ENCODE peak calls at places on chromosomes 5 and 9, in six cellular contexts. B is IMR-90, V is mesenchymal stem cell, H is mesendoderm, S is H1, F is H9. O is an unnamed sample. For H3K4me1, the result is how much of the 10 kb centered on the place peaks cover.

GRCh38 chr9:73050887-73051550 is 98.2 kb upstream of the ALDH1A1 start:
- DNase-seq in F (peak), V (peak), H (peak), S (no peak), B (no peak), O (peak)

GRCh38 chr5:95358858-95359257 is 32.3 kb upstream of the FAM81B start:
- DNase-seq in V (no peak), B (no peak), F (no peak), S (no peak), H (no peak), O (no peak)

GRCh38 chr5:14036947-14037346 is 92.5 kb upstream of the DNAH5 start:
- DNase-seq in V (peak), B (peak), S (no peak), F (no peak), H (peak), O (no peak)

GRCh38 chr9:21974542-21975409 is 19.4 kb downstream of the CDKN2A start:
- DNase-seq in S (peak), F (peak), B (peak), H (peak), V (peak), O (peak)

GRCh38 chr5:155260798-155261197 is 247.2 kb downstream of the KIF4B start:
- DNase-seq in H (peak), F (peak), S (peak), V (no peak), B (no peak), O (peak)

GRCh38 chr9:107214915-107215314 is 68.2 kb upstream of the RAD23B start:
- DNase-seq in S (no peak), B (peak), H (no peak), F (no peak), V (no peak), O (no peak)

GRCh38 chr9:92100237-92100911 is 14.8 kb downstream of the SPTLC1 start:
- DNase-seq in V (peak), B (peak), H (peak), F (no peak), S (no peak), O (no peak)

GRCh38 chr9:87180361-87180760 is 233.1 kb upstream of the GAS1 start:
- DNase-seq in B (no peak), H (no peak), V (no peak), S (no peak), F (no peak), O (no peak)

GRCh38 chr5:10460252-10460906 is 18.7 kb downstream of the ROPN1L start:
- DNase-seq in F (no peak), H (no peak), S (no peak), V (no peak), B (no peak), O (no peak)

GRCh38 chr9:21828853-21829405 is 26.5 kb downstream of the MTAP start:
- DNase-seq in S (no peak), V (no peak), F (no peak), B (no peak), H (no peak), O (no peak)

GRCh38 chr5:148179234-148179824 is 11.0 kb downstream of the SPINK14 start:
- DNase-seq in F (no peak), B (peak), H (peak), S (no peak), V (peak), O (peak)

GRCh38 chr5:178349147-178349527 is 116.5 kb upstream of the PHYKPL start:
- DNase-seq in V (no peak), F (no peak), H (no peak), S (no peak), B (no peak), O (no peak)

GRCh38 chr5:179731791-179732411 is 721 bp upstream of the MAML1 start:
- DNase-seq in S (peak), F (peak), H (no peak), B (peak), V (peak), O (no peak)

GRCh38 chr5:84191296-84191695 is 193.4 kb downstream of the EDIL3 start:
- DNase-seq in B (peak), H (peak), S (no peak), F (no peak), V (peak), O (no peak)

GRCh38 chr9:98229090-98229395 is 26.4 kb downstream of the TBC1D2 start:
- DNase-seq in S (no peak), H (no peak), F (no peak), B (no peak), V (no peak), O (no peak)

GRCh38 chr9:98230789-98231188 is 24.7 kb downstream of the TBC1D2 start:
- DNase-seq in B (no peak), H (no peak), V (no peak), S (no peak), F (no peak), O (no peak)

GRCh38 chr9:98228392-98229089 is 26.9 kb downstream of the TBC1D2 start:
- DNase-seq in B (no peak), S (no peak), V (no peak), H (no peak), F (no peak), O (no peak)

GRCh38 chr9:98230354-98230753 is 25.1 kb downstream of the TBC1D2 start:
- DNase-seq in F (no peak), S (no peak), V (no peak), B (no peak), H (no peak), O (no peak)

DNA sequence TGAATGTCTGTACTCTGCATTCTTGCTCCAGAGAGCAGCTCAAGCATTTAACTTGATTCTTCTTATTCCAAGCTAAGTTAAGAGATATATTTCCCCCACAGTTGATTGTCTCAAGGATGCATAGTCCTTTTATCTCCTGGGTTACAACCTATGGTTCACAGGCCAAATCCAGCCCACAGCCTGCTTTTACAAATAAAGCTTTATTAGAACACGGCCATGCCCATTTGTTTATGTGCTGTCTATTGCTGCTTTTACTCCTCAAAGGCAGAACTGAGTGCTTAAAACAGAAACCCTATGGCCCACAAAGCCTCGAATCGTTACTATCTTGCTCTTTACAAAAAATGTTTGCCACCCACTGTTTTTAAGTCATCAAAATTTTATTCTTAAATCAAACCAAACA is 25.8 kb downstream of the TBC1D2 start:
- DNase-seq in H (no peak), F (no peak), V (no peak), B (no peak), S (no peak), O (no peak)
- H3K4me1 ChIP-seq in H (under half), F (under half), V (under half), B (under half), S (under half), O (under half)

GRCh38 chr9:36306481-36307306 is 48.4 kb upstream of the GNE start:
- DNase-seq in B (peak), V (no peak), H (peak), F (no peak), S (no peak), O (no peak)
- H3K27ac ChIP-seq in B (no peak), V (no peak), H (no peak), F (no peak), S (no peak), O (no peak)

DNA sequence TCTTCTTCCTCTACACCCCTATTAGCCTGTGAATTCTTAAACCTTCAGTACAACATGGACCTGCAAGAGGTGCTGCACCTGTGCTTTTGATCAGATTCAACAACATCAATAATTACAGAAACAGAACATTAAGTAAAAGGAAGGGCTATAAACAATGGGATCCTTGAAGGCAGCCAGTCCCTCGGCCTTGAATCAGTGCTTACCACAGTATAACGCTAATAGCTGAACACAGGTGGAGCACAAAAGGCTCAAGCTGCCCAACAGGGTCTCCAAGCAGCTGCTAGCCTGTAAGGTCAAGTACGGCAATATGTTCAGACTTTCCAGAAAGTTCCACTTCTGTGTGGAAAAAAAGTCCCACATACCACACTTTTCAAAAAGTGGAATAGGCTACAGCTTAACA is 61.9 kb upstream of the ITGA1 start:
- DNase-seq in V (no peak), B (no peak), S (no peak), H (no peak), F (no peak), O (no peak)
- H2BK120ac ChIP-seq in V (no peak), B (no peak), S (no peak), H (no peak), F (no peak), O (no peak)

GRCh38 chr5:24510523-24510988 is 134.2 kb downstream of the CDH10 start:
- DNase-seq in B (no peak), H (no peak), F (no peak), S (no peak), V (no peak), O (no peak)

GRCh38 chr5:24509943-24510342 is 134.8 kb downstream of the CDH10 start:
- DNase-seq in S (no peak), V (no peak), B (no peak), H (no peak), F (no peak), O (no peak)

GRCh38 chr5:24505291-24505690 is 139.5 kb downstream of the CDH10 start:
- DNase-seq in S (no peak), F (no peak), V (no peak), B (no peak), H (no peak), O (no peak)
- H3K4me1 ChIP-seq in S (under half), F (under half), V (under half), B (under half), H (under half), O (under half)

GRCh38 chr5:159257629-159258283 is 5.3 kb upstream of the UBLCP1 start:
- DNase-seq in H (no peak), S (no peak), F (no peak), B (no peak), V (no peak), O (no peak)

GRCh38 chr5:159258361-159258760 is 4.7 kb upstream of the UBLCP1 start:
- DNase-seq in V (no peak), B (no peak), H (no peak), F (no peak), S (no peak), O (no peak)

GRCh38 chr5:159263569-159263905 is 447 bp downstream of the UBLCP1 start:
- DNase-seq in B (no peak), V (no peak), H (no peak), S (no peak), F (no peak), O (no peak)

GRCh38 chr5:159262472-159262858 is 625 bp upstream of the UBLCP1 start:
- DNase-seq in F (no peak), S (no peak), B (peak), H (no peak), V (no peak), O (no peak)

GRCh38 chr5:159262859-159263568 is at the start of gene UBLCP1:
- DNase-seq in S (peak), H (peak), F (peak), B (peak), V (peak), O (peak)
- H3K27ac ChIP-seq in S (peak), H (peak), F (peak), B (peak), V (peak), O (peak)

GRCh38 chr5:103433216-103433615 is 129.4 kb downstream of the NUDT12 start:
- DNase-seq in S (no peak), B (peak), F (no peak), H (no peak), V (no peak), O (no peak)

GRCh38 chr5:103436661-103437060 is 125.9 kb downstream of the NUDT12 start:
- DNase-seq in V (no peak), S (no peak), F (no peak), H (no peak), B (peak), O (no peak)

GRCh38 chr5:103436112-103436511 is 126.5 kb downstream of the NUDT12 start:
- DNase-seq in B (no peak), H (no peak), V (no peak), S (no peak), F (no peak), O (no peak)

GRCh38 chr5:103434057-103434456 is 128.5 kb downstream of the NUDT12 start:
- DNase-seq in H (peak), S (peak), F (peak), B (no peak), V (no peak), O (no peak)

GRCh38 chr5:103435136-103435914 is 127.3 kb downstream of the NUDT12 start:
- DNase-seq in V (no peak), S (no peak), H (no peak), F (no peak), B (no peak), O (no peak)
- H2BK120ac ChIP-seq in V (no peak), S (no peak), H (no peak), F (no peak), B (no peak), O (no peak)

DNA sequence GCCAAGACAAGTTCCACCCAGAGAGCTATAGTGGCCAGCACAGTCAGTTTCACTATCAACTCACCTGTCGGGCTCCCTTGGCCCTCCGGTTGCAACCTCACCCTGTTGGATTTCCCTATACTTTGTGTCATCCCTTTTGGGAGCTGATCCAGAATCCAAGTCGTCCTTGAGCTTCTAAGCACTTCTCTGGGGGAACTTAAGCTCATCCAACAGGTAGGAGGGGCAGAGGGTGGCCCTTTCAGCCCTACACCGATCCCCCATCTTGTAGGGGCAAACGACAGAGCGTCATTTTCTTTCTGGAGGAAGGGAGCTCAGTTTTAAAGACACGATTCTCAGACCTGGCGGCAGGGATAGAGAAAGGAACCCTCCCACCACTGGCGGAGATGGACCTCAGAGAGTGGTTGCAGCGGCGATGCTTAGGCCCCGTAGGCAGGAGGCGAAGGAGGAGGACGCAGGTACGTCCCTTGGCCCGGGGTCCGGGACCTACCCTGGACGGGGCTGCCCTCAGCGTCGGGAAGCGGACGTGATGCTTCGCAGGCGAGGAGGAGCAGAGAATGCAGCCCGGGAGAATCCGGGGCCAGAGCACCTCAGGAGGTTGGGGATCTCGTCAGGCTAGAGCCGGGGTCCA is 519 bp downstream of the ZER1 start:
- DNase-seq in S (no peak), F (no peak), V (peak), H (peak), B (peak), O (no peak)
- H3K4me1 ChIP-seq in S (under half), F (under half), V (under half), H (under half), B (under half), O (under half)